ENCODE peak calls at places on chromosomes 3 and 15, in nine cellular contexts. S is psoas muscle; M is fibroblast of lung; A is CD4-positive, CD25-positive, alpha-beta regulatory T cell; H is adrenal gland; P is breast epithelium; J is mesendoderm; R is kidney; Q is cardiac muscle cell. T is an unnamed sample.

GRCh38 chr3:105823149-105823866 is 45.5 kb downstream of the CBLB start:
- DNase-seq in S (no peak), M (peak; percentile 99), A (no peak), H (peak; percentile 21), P (no peak), J (no peak), R (no peak), Q (no peak), T (peak; percentile 58)

GRCh38 chr15:72141171-72142084 is 23.2 kb downstream of the SENP8 start:
- DNase-seq in S (no peak), M (peak; percentile 18), A (no peak), H (no peak), P (no peak), J (peak; percentile 49), R (no peak), Q (peak; percentile 44), T (no peak)

GRCh38 chr3:165259518-165260193 is 63.5 kb upstream of the SLITRK3 start:
- DNase-seq in S (no peak), M (peak; percentile 23), A (no peak), H (peak; percentile 8), P (no peak), J (peak; percentile 16), R (no peak), Q (no peak), T (no peak)

GRCh38 chr3:19748782-19749447 is 185.1 kb downstream of the EFHB start:
- DNase-seq in S (no peak), M (no peak), A (no peak), H (no peak), P (no peak), J (no peak), R (peak; percentile 45), Q (no peak), T (no peak)

GRCh38 chr3:71389911-71390573 is 193.5 kb downstream of the FOXP1 start:
- DNase-seq in S (peak; percentile 18), M (peak; percentile 91), A (no peak), H (peak; percentile 33), P (peak; percentile 47), J (peak; percentile 33), R (no peak), Q (peak; percentile 26), T (no peak)

GRCh38 chr15:77012117-77012712 is 17.3 kb downstream of the PSTPIP1 start:
- DNase-seq in S (no peak), M (no peak), A (no peak), H (no peak), P (no peak), J (no peak), R (no peak), Q (no peak), T (no peak)

GRCh38 chr15:29312387-29312786 is 42.8 kb upstream of the NSMCE3 start:
- DNase-seq in S (no peak), M (peak; percentile 75), A (no peak), H (no peak), P (no peak), J (no peak), R (no peak), Q (no peak), T (no peak)

GRCh38 chr3:128274837-128275236 is 121.6 kb downstream of the EEFSEC start:
- DNase-seq in S (no peak), M (peak; percentile 97), A (no peak), H (no peak), P (no peak), J (peak; percentile 88), R (no peak), Q (no peak), T (no peak)

GRCh38 chr3:146035366-146035765 is 125.6 kb downstream of the PLOD2 start:
- DNase-seq in S (no peak), M (peak; percentile 13), A (no peak), H (no peak), P (no peak), J (no peak), R (no peak), Q (no peak), T (no peak)

GRCh38 chr15:101275018-101275417 is 2.3 kb downstream of the SELENOS start:
- DNase-seq in S (no peak), M (no peak), A (no peak), H (no peak), P (no peak), J (no peak), R (no peak), Q (no peak), T (no peak)

GRCh38 chr3:34033840-34034239 is 235.4 kb downstream of the PDCD6IP start:
- DNase-seq in S (no peak), M (no peak), A (no peak), H (no peak), P (no peak), J (peak; percentile 60), R (no peak), Q (no peak), T (no peak)

GRCh38 chr15:78392430-78392829 is 45.6 kb upstream of the IREB2 start:
- DNase-seq in S (no peak), M (no peak), A (no peak), H (no peak), P (peak; percentile 54), J (no peak), R (no peak), Q (no peak), T (no peak)

GRCh38 chr15:91049378-91050127 is 27.2 kb upstream of the VPS33B start:
- DNase-seq in S (no peak), M (peak; percentile 60), A (peak; percentile 60), H (peak; percentile 78), P (peak; percentile 42), J (peak; percentile 68), R (no peak), Q (peak; percentile 76), T (peak; percentile 44)

GRCh38 chr3:21414506-21414905 is 336.5 kb downstream of the ZNF385D start:
- DNase-seq in S (no peak), M (no peak), A (no peak), H (no peak), P (no peak), J (no peak), R (no peak), Q (no peak), T (no peak)

GRCh38 chr15:72912121-72912520 is 128.6 kb upstream of the ADPGK start:
- DNase-seq in S (no peak), M (no peak), A (no peak), H (no peak), P (no peak), J (no peak), R (no peak), Q (no peak), T (no peak)

GRCh38 chr15:55108858-55109518 is 87.8 kb downstream of the RSL24D1 start:
- DNase-seq in S (peak; percentile 64), M (peak; percentile 8), A (peak; percentile 23), H (peak; percentile 80), P (peak; percentile 24), J (peak; percentile 72), R (peak; percentile 75), Q (peak; percentile 80), T (peak; percentile 46)

GRCh38 chr3:14216257-14217048 is 37.8 kb downstream of the LSM3 start:
- DNase-seq in S (no peak), M (peak; percentile 86), A (peak; percentile 71), H (no peak), P (peak; percentile 43), J (peak; percentile 99), R (no peak), Q (peak; percentile 71), T (peak; percentile 87)

GRCh38 chr3:178085817-178086123 is 450.5 kb upstream of the KCNMB2 start:
- DNase-seq in S (no peak), M (no peak), A (no peak), H (no peak), P (no peak), J (no peak), R (no peak), Q (no peak), T (no peak)

GRCh38 chr3:194840661-194841514 is 155.2 kb downstream of the FAM43A start:
- DNase-seq in S (no peak), M (peak; percentile 72), A (no peak), H (peak; percentile 92), P (no peak), J (peak; percentile 75), R (no peak), Q (no peak), T (no peak)

GRCh38 chr3:139846729-139847128 is 88.3 kb upstream of the CLSTN2 start:
- DNase-seq in S (no peak), M (no peak), A (no peak), H (no peak), P (no peak), J (no peak), R (no peak), Q (no peak), T (peak; percentile 93)

GRCh38 chr3:64457811-64458210 is 230.0 kb downstream of the ADAMTS9 start:
- DNase-seq in S (no peak), M (peak; percentile 72), A (no peak), H (no peak), P (no peak), J (no peak), R (no peak), Q (no peak), T (no peak)
- H3K4me1 ChIP-seq in S (no peaks in the 10 kb centered on the region), M (peaks cover 7% of the 10 kb centered on the region), A (no peaks in the 10 kb centered on the region), H (no peaks in the 10 kb centered on the region), P (no peaks in the 10 kb centered on the region), J (no peaks in the 10 kb centered on the region), R (peaks cover 3% of the 10 kb centered on the region), Q (peaks cover 5% of the 10 kb centered on the region), T (no peaks in the 10 kb centered on the region)

DNA sequence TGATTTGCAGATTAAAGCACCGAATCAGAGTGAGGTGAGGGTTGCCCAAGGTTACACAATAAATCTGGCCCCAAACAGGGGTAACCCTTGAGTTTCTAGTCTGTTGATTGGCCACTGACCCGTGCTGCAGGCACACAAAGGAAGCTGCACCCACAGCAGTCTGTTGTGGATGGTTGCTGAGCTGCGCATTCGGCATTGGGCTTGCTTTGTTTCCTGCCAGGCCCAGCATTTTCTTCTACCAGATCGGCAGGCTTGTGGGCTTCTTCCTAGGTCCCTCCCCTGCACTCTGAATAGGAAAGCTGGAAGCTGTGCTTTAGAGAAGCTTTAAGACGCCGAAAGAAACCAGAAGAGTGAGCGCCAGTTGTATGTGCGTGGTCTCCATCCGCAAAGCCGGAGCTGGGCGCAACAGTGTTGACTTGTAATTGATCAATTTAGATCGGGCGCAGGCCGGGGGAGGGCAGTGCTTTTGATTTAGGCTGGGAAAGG is 12.1 kb downstream of the B3GNT5 start:
- DNase-seq in S (no peak), M (peak; percentile 69), A (no peak), H (no peak), P (no peak), J (peak; percentile 81), R (no peak), Q (no peak), T (no peak)
- H3K4me3 ChIP-seq in S (peak overlapping the region; percentile 31), M (peak overlapping the region; percentile 10), A (no peak overlapping the region), H (no peak overlapping the region), P (no peak overlapping the region), J (no peak overlapping the region), R (no peak overlapping the region), Q (no peak overlapping the region), T (no peak overlapping the region)

GRCh38 chr3:124781706-124782376 is 51.6 kb downstream of the UMPS start:
- DNase-seq in S (no peak), M (no peak), A (no peak), H (no peak), P (no peak), J (no peak), R (no peak), Q (no peak), T (no peak)
- H3K4me1 ChIP-seq in S (peaks cover 50% of the 10 kb centered on the region), M (peaks cover 22% of the 10 kb centered on the region), A (no peaks in the 10 kb centered on the region), H (peaks cover 15% of the 10 kb centered on the region), P (peaks cover 41% of the 10 kb centered on the region), J (peaks cover 4% of the 10 kb centered on the region), R (peaks cover 41% of the 10 kb centered on the region), Q (peaks cover 26% of the 10 kb centered on the region), T (peaks cover 49% of the 10 kb centered on the region)

DNA sequence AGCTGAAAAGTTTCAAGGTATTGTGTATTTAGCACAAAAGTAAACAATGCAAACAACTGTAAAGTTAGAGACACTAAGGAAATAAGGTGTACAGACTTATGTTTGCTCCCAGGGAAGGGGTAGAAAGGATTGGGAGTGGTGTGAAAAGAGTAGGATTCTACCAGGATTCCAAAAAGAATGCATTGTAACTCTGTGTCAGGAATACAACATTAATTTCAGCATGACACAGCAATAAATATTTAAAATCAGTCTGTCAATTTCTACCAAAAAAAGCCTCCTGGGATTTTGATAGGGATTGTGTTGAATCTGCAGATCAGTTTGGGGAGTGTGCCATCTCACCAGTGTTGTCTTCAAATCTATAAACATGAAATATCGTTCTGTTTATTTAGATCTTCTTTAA is 73.4 kb downstream of the LRRC28 start:
- DNase-seq in S (no peak), M (no peak), A (no peak), H (no peak), P (no peak), J (no peak), R (no peak), Q (no peak), T (no peak)
- H3K4me3 ChIP-seq in S (no peak overlapping the region), M (no peak overlapping the region), A (no peak overlapping the region), H (no peak overlapping the region), P (no peak overlapping the region), J (no peak overlapping the region), R (no peak overlapping the region), Q (no peak overlapping the region), T (peak overlapping the region; percentile 15)